ENCODE peak calls at places on chromosomes 2 and 18, in five cellular contexts. M is CD8-positive, alpha-beta T cell; U is cardiac fibroblast; Z is lower lobe of right lung; O is GM23248. N is an unnamed sample.

GRCh38 chr18:33755918-33756590 is 178.0 kb downstream of the ASXL3 start:
- DNase-seq in M (no peak), Z (no peak), O (peak; percentile 95), U (peak; percentile 33), N (peak; percentile 18)

GRCh38 chr2:120331903-120332302 is 14.0 kb upstream of the INHBB start:
- DNase-seq in O (no peak), Z (no peak), U (no peak), M (no peak), N (no peak)

GRCh38 chr18:54254265-54254758 is 15.0 kb upstream of the POLI start:
- DNase-seq in O (peak; percentile 66), Z (no peak), U (peak; percentile 56), M (no peak), N (no peak)

GRCh38 chr2:223969856-223970255 is 12.6 kb downstream of the MRPL44 start:
- DNase-seq in M (no peak), U (no peak), Z (no peak), O (peak; percentile 81), N (no peak)

GRCh38 chr2:219140726-219141125 is 19.9 kb downstream of the NHEJ1 start:
- DNase-seq in M (no peak), Z (no peak), U (no peak), O (no peak), N (no peak)

GRCh38 chr18:53864758-53865157 is 359.7 kb downstream of the MBD2 start:
- DNase-seq in O (peak; percentile 28), Z (no peak), M (no peak), U (peak; percentile 8), N (no peak)

GRCh38 chr18:39752351-39752750 is 2186.8 kb upstream of the CELF4 start:
- DNase-seq in O (no peak), U (no peak), Z (no peak), M (no peak), N (no peak)

GRCh38 chr2:193841389-193842150 is 1646.8 kb upstream of the TMEFF2 start:
- DNase-seq in O (peak; percentile 37), M (no peak), U (peak; percentile 68), Z (no peak), N (no peak)

DNA sequence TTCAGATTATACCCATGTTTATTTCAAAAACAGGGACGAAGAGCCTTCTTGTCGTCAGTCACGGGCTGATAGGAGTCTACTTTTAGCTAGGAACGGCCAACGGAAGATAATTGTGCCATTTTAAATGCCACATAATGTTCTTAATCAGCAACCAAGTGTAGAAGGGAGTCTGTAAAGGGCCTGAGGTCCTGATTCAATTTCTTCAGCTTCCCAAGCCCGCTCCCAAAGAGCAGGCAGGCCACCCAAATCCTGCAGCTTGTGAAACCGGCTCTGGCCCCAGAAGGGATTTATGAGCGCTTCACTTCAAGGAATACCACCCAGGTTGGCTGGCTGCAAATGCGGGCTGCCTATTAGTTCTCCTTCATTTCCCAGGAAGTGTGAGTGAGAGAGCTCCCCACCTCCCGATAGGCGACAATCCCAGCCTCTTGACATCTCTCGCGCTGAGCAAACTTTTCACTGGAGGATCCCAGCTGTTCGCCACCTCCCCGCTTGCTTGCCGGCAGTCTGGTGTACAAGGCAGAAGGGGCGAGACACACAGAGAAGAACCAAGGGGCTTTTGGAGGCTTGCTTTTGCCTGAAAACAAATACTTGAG is 272.9 kb downstream of the CDH20 start:
- DNase-seq in U (peak; percentile 60), Z (no peak), M (no peak), O (peak; percentile 71), N (no peak)
- H3K4me3 ChIP-seq in U (peak overlapping the region; percentile 22), Z (peak overlapping the region; percentile 33), M (no peak overlapping the region), O (peak overlapping the region; percentile 71), N (peak overlapping the region; percentile 1)

DNA sequence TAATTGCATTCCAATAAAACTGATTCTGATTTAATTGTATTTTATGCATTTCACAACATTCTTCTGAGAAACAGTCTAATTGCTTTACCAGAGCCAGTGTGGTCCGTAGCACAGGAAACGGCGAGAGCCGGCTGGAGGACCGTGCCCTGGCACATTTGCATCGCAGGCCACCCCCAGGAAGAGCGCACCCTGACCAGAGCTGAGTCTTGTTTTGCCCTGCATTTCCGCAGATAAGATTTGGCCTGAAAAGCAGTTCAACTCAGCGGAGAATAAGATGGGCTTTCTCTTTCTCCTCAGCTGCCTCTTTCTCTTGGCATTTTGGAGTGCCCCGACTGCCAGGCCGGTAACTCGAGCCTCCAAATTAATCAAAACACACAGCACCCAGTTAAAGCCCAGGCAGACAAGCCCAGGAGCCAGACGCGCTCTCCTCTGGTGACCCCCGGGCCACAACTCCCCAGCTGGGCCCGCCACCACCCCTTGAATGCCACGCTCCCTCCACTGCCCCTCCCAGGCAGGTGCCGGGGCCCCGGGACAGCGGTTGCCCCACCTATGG is 484 bp downstream of the COL4A4 start:
- DNase-seq in U (peak; percentile 10), Z (no peak), M (no peak), O (peak; percentile 22), N (peak; percentile 71)
- H3K4me3 ChIP-seq in U (peak overlapping the region; percentile 55), Z (peak overlapping the region; percentile 63), M (no peak overlapping the region), O (peak overlapping the region; percentile 74), N (peak overlapping the region; percentile 42)

GRCh38 chr18:51032193-51032592 is 2.2 kb downstream of the SMAD4 start:
- DNase-seq in U (no peak), O (peak; percentile 25), M (no peak), Z (no peak), N (no peak)
- H3K4me3 ChIP-seq in U (peak overlapping the region; percentile 6), O (peak overlapping the region; percentile 92), M (peak overlapping the region; percentile 74), Z (peak overlapping the region; percentile 68), N (peak overlapping the region; percentile 68)

GRCh38 chr2:203683421-203683820 is 23.0 kb upstream of the CD28 start:
- DNase-seq in M (no peak), O (no peak), U (no peak), Z (no peak), N (no peak)

GRCh38 chr2:203685081-203685621 is 21.3 kb upstream of the CD28 start:
- DNase-seq in Z (no peak), O (peak; percentile 94), M (no peak), U (peak; percentile 96), N (no peak)

GRCh38 chr2:203682688-203683130 is 23.7 kb upstream of the CD28 start:
- DNase-seq in Z (no peak), U (peak; percentile 97), O (peak; percentile 95), M (no peak), N (no peak)

GRCh38 chr2:203685789-203686433 is 20.5 kb upstream of the CD28 start:
- DNase-seq in M (no peak), O (peak; percentile 44), U (no peak), Z (no peak), N (no peak)

DNA sequence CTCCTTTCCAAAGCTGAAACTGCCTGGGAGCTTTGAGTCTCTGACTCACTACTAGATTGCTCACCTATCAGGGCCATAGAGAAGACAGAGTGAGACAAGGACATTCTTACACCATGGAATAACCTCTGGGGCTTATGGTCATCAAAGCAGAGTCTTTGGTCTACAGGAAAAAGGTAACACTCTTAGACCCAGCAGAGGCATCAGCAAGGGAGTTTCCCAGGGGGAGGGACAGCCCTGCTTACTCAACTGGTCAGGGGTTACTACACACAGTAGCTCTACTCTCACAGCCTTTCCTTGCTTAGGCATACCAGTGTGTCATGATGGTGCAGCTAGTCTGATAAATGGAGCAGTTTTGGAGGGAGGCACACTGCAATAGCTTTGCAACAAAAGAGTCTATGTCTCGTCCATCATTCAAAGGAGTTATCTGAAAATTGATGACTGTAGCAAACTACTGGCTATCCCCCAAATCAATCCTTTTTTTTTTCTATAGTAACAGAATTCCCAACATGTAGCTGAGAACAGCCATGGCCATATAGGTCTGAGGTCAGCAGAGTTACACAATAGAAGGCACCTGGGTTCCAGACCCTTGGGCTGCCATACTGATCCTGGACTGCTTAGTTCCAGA is 22.4 kb upstream of the CD28 start:
- DNase-seq in U (peak; percentile 90), Z (no peak), O (peak; percentile 95), M (no peak), N (no peak)
- H3K4me3 ChIP-seq in U (no peak overlapping the region), Z (no peak overlapping the region), O (no peak overlapping the region), M (no peak overlapping the region), N (no peak overlapping the region)

GRCh38 chr2:88637464-88637863 is 10.2 kb upstream of the EIF2AK3 start:
- DNase-seq in M (no peak), Z (no peak), O (no peak), U (no peak), N (no peak)
- H3K4me3 ChIP-seq in M (no peak overlapping the region), Z (no peak overlapping the region), O (no peak overlapping the region), U (no peak overlapping the region), N (no peak overlapping the region)

GRCh38 chr2:78892310-78892709 is 133.2 kb upstream of the REG3G start:
- DNase-seq in O (no peak), U (no peak), Z (no peak), M (no peak), N (no peak)
- H3K4me3 ChIP-seq in O (no peak overlapping the region), U (no peak overlapping the region), Z (no peak overlapping the region), M (no peak overlapping the region), N (no peak overlapping the region)

N was measured in left lung.